ENCODE peak calls at places on chromosome 19, in five cellular contexts. M is iPS-NIHi11, N is kidney glomerular epithelial cell, I is K562, A is lower leg skin. S is an unnamed sample.
A peak's percentile ranks its signal among the peaks of the same experiment; 100 is the strongest.

GRCh38 chr19:48741222-48741999 is 1.0 kb upstream of the RASIP1 start:
- DNase-seq in M (peak; percentile 77), N (no peak), I (peak; percentile 89), A (no peak), S (no peak)

GRCh38 chr19:30815889-30816580 is 443.9 kb downstream of the ZNF536 start:
- DNase-seq in M (no peak), N (no peak), I (no peak), A (no peak), S (no peak)

GRCh38 chr19:2423913-2424685 is 3.3 kb downstream of the TIMM13 start:
- DNase-seq in M (no peak), N (no peak), I (no peak), A (no peak), S (no peak)

GRCh38 chr19:29966594-29967249 is 24.7 kb downstream of the URI1 start:
- DNase-seq in M (no peak), N (peak; percentile 7), I (no peak), A (no peak), S (no peak)

GRCh38 chr19:47157455-47158321 is 27.1 kb downstream of the SAE1 start:
- DNase-seq in M (peak; percentile 84), N (peak; percentile 58), I (no peak), A (peak; percentile 25), S (no peak)

GRCh38 chr19:1991018-1991390 is 24.5 kb downstream of the BTBD2 start:
- DNase-seq in M (no peak), N (no peak), I (no peak), A (no peak), S (no peak)

GRCh38 chr19:49331616-49332055 is 3.6 kb upstream of the CD37 start:
- DNase-seq in M (peak; percentile 71), N (peak; percentile 91), I (peak; percentile 72), A (no peak), S (no peak)

GRCh38 chr19:44848805-44849457 is 2.8 kb downstream of the NECTIN2 start:
- DNase-seq in M (no peak), N (peak; percentile 25), I (peak; percentile 40), A (no peak), S (no peak)

GRCh38 chr19:49801966-49802661 is 11.0 kb downstream of the FUZ start:
- DNase-seq in M (peak; percentile 91), N (peak; percentile 84), I (peak; percentile 64), A (peak; percentile 73), S (peak; percentile 80)

GRCh38 chr19:39307822-39308530 is 11.8 kb downstream of the IFNL1 start:
- DNase-seq in M (peak; percentile 58), N (no peak), I (no peak), A (no peak), S (no peak)

GRCh38 chr19:41366089-41366488 is 2.1 kb upstream of the B9D2 start:
- DNase-seq in M (no peak), N (no peak), I (peak; percentile 60), A (no peak), S (no peak)

GRCh38 chr19:4557971-4558941 is 1.2 kb downstream of the SEMA6B start:
- DNase-seq in M (peak; percentile 84), N (no peak), I (peak; percentile 63), A (no peak), S (no peak)

GRCh38 chr19:30356951-30357579 is 15.1 kb upstream of the ZNF536 start:
- DNase-seq in M (no peak), N (no peak), I (no peak), A (no peak), S (no peak)

GRCh38 chr19:4933528-4933927 is 24.2 kb downstream of the UHRF1 start:
- DNase-seq in M (no peak), N (no peak), I (no peak), A (peak; percentile 37), S (no peak)

GRCh38 chr19:11379857-11380350 is 4.2 kb downstream of the EPOR start:
- DNase-seq in M (no peak), N (no peak), I (no peak), A (no peak), S (no peak)

GRCh38 chr19:45440873-45441654 is 17.3 kb upstream of the ERCC1 start:
- DNase-seq in M (peak; percentile 31), N (no peak), I (peak; percentile 79), A (no peak), S (no peak)

GRCh38 chr19:43581467-43581866 is 5.9 kb downstream of the PINLYP start:
- DNase-seq in M (no peak), N (no peak), I (no peak), A (no peak), S (no peak)

GRCh38 chr19:2887391-2887914 is 13.3 kb upstream of the ZNF57 start:
- DNase-seq in M (peak; percentile 66), N (peak; percentile 71), I (peak; percentile 71), A (no peak), S (no peak)

S was measured in hypothalamus.